ENCODE peak calls at places on chromosomes 7 and 10, in seven cellular contexts. One of them, this sample, is unnamed.

GRCh38 chr7:14691597-14692203 is 210.9 kb downstream of the DGKB start:
- DNase-seq in mammary epithelial cell: no peak
- DNase-seq in adrenal gland: peak
- DNase-seq in heart right ventricle: peak
- DNase-seq in ovary: peak
- DNase-seq in psoas muscle: peak
- DNase-seq in upper lobe of right lung: no peak
- DNase-seq in this sample: no peak

GRCh38 chr10:64234489-64234888 is 713.3 kb downstream of the REEP3 start:
- DNase-seq in mammary epithelial cell: no peak
- DNase-seq in adrenal gland: no peak
- DNase-seq in heart right ventricle: no peak
- DNase-seq in ovary: no peak
- DNase-seq in psoas muscle: no peak
- DNase-seq in upper lobe of right lung: no peak
- DNase-seq in this sample: no peak

GRCh38 chr10:7511612-7512011 is 100.8 kb upstream of the SFMBT2 start:
- DNase-seq in mammary epithelial cell: no peak
- DNase-seq in adrenal gland: peak
- DNase-seq in heart right ventricle: no peak
- DNase-seq in ovary: no peak
- DNase-seq in psoas muscle: no peak
- DNase-seq in upper lobe of right lung: no peak
- DNase-seq in this sample: no peak

GRCh38 chr7:40711706-40712105 is 576.9 kb downstream of the SUGCT start:
- DNase-seq in mammary epithelial cell: peak
- DNase-seq in adrenal gland: no peak
- DNase-seq in heart right ventricle: no peak
- DNase-seq in ovary: no peak
- DNase-seq in psoas muscle: no peak
- DNase-seq in upper lobe of right lung: no peak
- DNase-seq in this sample: no peak

GRCh38 chr10:122882798-122883197 is 3.4 kb upstream of the FAM24B start:
- DNase-seq in mammary epithelial cell: no peak
- DNase-seq in adrenal gland: no peak
- DNase-seq in heart right ventricle: no peak
- DNase-seq in ovary: no peak
- DNase-seq in psoas muscle: no peak
- DNase-seq in upper lobe of right lung: no peak
- DNase-seq in this sample: no peak

GRCh38 chr10:69961168-69961863 is 91.3 kb upstream of the MACROH2A2 start:
- DNase-seq in mammary epithelial cell: no peak
- DNase-seq in adrenal gland: peak
- DNase-seq in heart right ventricle: no peak
- DNase-seq in ovary: no peak
- DNase-seq in psoas muscle: no peak
- DNase-seq in upper lobe of right lung: no peak
- DNase-seq in this sample: no peak

GRCh38 chr7:37921340-37921805 is 933 bp downstream of the EPDR1 start:
- DNase-seq in mammary epithelial cell: no peak
- DNase-seq in adrenal gland: peak
- DNase-seq in heart right ventricle: no peak
- DNase-seq in ovary: peak
- DNase-seq in psoas muscle: peak
- DNase-seq in upper lobe of right lung: no peak
- DNase-seq in this sample: peak

GRCh38 chr10:99394761-99395386 is 35.5 kb downstream of the GOT1 start:
- DNase-seq in mammary epithelial cell: peak
- DNase-seq in adrenal gland: no peak
- DNase-seq in heart right ventricle: no peak
- DNase-seq in ovary: no peak
- DNase-seq in psoas muscle: no peak
- DNase-seq in upper lobe of right lung: no peak
- DNase-seq in this sample: no peak

GRCh38 chr7:151416921-151417320 is 7.1 kb upstream of the WDR86 start:
- DNase-seq in mammary epithelial cell: no peak
- DNase-seq in adrenal gland: no peak
- DNase-seq in heart right ventricle: no peak
- DNase-seq in ovary: peak
- DNase-seq in psoas muscle: no peak
- DNase-seq in upper lobe of right lung: no peak
- DNase-seq in this sample: no peak

GRCh38 chr7:156764016-156764669 is 123.6 kb downstream of the RNF32 start:
- DNase-seq in mammary epithelial cell: peak
- DNase-seq in adrenal gland: peak
- DNase-seq in heart right ventricle: peak
- DNase-seq in ovary: peak
- DNase-seq in psoas muscle: peak
- DNase-seq in upper lobe of right lung: peak
- DNase-seq in this sample: no peak

GRCh38 chr7:4692055-4692454 is 10.0 kb downstream of the FOXK1 start:
- DNase-seq in mammary epithelial cell: no peak
- DNase-seq in adrenal gland: no peak
- DNase-seq in heart right ventricle: no peak
- DNase-seq in ovary: peak
- DNase-seq in psoas muscle: no peak
- DNase-seq in upper lobe of right lung: no peak
- DNase-seq in this sample: no peak

GRCh38 chr10:3530346-3531096 is 254.5 kb downstream of the KLF6 start:
- DNase-seq in mammary epithelial cell: no peak
- DNase-seq in adrenal gland: no peak
- DNase-seq in heart right ventricle: no peak
- DNase-seq in ovary: no peak
- DNase-seq in psoas muscle: no peak
- DNase-seq in upper lobe of right lung: no peak
- DNase-seq in this sample: no peak

GRCh38 chr10:69407621-69408301 is 9.0 kb downstream of the TACR2 start:
- DNase-seq in mammary epithelial cell: no peak
- DNase-seq in adrenal gland: no peak
- DNase-seq in heart right ventricle: no peak
- DNase-seq in ovary: no peak
- DNase-seq in psoas muscle: no peak
- DNase-seq in upper lobe of right lung: no peak
- DNase-seq in this sample: no peak

GRCh38 chr10:43137971-43138756 is at the start of gene CSGALNACT2:
- DNase-seq in mammary epithelial cell: peak
- DNase-seq in adrenal gland: peak
- DNase-seq in heart right ventricle: peak
- DNase-seq in ovary: peak
- DNase-seq in psoas muscle: peak
- DNase-seq in upper lobe of right lung: peak
- DNase-seq in this sample: peak

GRCh38 chr10:118459642-118460193 is 117.6 kb upstream of the FAM204A start:
- DNase-seq in mammary epithelial cell: peak
- DNase-seq in adrenal gland: peak
- DNase-seq in heart right ventricle: peak
- DNase-seq in ovary: peak
- DNase-seq in psoas muscle: peak
- DNase-seq in upper lobe of right lung: no peak
- DNase-seq in this sample: no peak

GRCh38 chr7:96285579-96285978 is 36.3 kb downstream of the SLC25A13 start:
- DNase-seq in mammary epithelial cell: no peak
- DNase-seq in adrenal gland: no peak
- DNase-seq in heart right ventricle: no peak
- DNase-seq in ovary: no peak
- DNase-seq in psoas muscle: no peak
- DNase-seq in upper lobe of right lung: no peak
- DNase-seq in this sample: no peak

GRCh38 chr7:82816272-82816671 is 346.4 kb downstream of the PCLO start:
- DNase-seq in mammary epithelial cell: no peak
- DNase-seq in adrenal gland: no peak
- DNase-seq in heart right ventricle: no peak
- DNase-seq in ovary: no peak
- DNase-seq in psoas muscle: no peak
- DNase-seq in upper lobe of right lung: no peak
- DNase-seq in this sample: no peak
- TF ChIP-seq CTCF in mammary epithelial cell: peak
- TF ChIP-seq CTCF in adrenal gland: no peak
- TF ChIP-seq CTCF in heart right ventricle: no peak
- TF ChIP-seq CTCF in ovary: no peak
- TF ChIP-seq CTCF in psoas muscle: no peak
- TF ChIP-seq CTCF in upper lobe of right lung: no peak
- TF ChIP-seq CTCF in this sample: no peak

GRCh38 chr7:105675873-105676484 is 94.7 kb upstream of the EFCAB10 start:
- DNase-seq in mammary epithelial cell: no peak
- DNase-seq in adrenal gland: peak
- DNase-seq in heart right ventricle: peak
- DNase-seq in ovary: peak
- DNase-seq in psoas muscle: peak
- DNase-seq in upper lobe of right lung: no peak
- DNase-seq in this sample: no peak
- H3K27ac ChIP-seq in mammary epithelial cell: no peak
- H3K27ac ChIP-seq in adrenal gland: no peak
- H3K27ac ChIP-seq in heart right ventricle: no peak
- H3K27ac ChIP-seq in ovary: no peak
- H3K27ac ChIP-seq in psoas muscle: no peak
- H3K27ac ChIP-seq in upper lobe of right lung: no peak
- H3K27ac ChIP-seq in this sample: no peak

GRCh38 chr7:2634265-2635145 is 2.7 kb downstream of the TTYH3 start:
- DNase-seq in mammary epithelial cell: no peak
- DNase-seq in adrenal gland: no peak
- DNase-seq in heart right ventricle: no peak
- DNase-seq in ovary: no peak
- DNase-seq in psoas muscle: no peak
- DNase-seq in upper lobe of right lung: no peak
- DNase-seq in this sample: no peak
- H3K4me3 ChIP-seq in mammary epithelial cell: peak
- H3K4me3 ChIP-seq in adrenal gland: no peak
- H3K4me3 ChIP-seq in heart right ventricle: peak
- H3K4me3 ChIP-seq in ovary: no peak
- H3K4me3 ChIP-seq in psoas muscle: peak
- H3K4me3 ChIP-seq in upper lobe of right lung: peak
- H3K4me3 ChIP-seq in this sample: peak

DNA sequence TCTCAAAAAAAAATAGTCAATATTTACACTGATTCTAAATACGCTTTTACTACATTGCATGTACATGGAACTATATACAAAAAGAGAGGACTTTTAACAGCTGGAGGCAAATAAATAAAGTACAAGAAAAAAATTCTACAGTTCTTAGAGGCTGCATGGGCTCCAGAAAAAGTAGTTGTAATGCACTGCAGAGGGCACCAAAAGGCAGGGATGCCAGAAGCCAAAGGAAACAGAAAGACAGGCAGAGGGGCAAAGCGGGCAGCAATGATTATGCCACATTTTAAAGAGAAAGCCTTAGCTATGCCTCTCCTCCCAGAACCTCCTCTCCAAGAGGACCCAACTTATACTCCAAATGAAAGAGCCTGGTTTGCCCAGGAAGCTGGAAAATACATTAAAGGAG is 11.6 kb upstream of the ADCK2 start:
- DNase-seq in mammary epithelial cell: no peak
- DNase-seq in adrenal gland: no peak
- DNase-seq in heart right ventricle: no peak
- DNase-seq in ovary: no peak
- DNase-seq in psoas muscle: no peak
- DNase-seq in upper lobe of right lung: no peak
- DNase-seq in this sample: no peak
- TF ChIP-seq CTCF in mammary epithelial cell: peak
- TF ChIP-seq CTCF in adrenal gland: no peak
- TF ChIP-seq CTCF in heart right ventricle: no peak
- TF ChIP-seq CTCF in ovary: no peak
- TF ChIP-seq CTCF in psoas muscle: no peak
- TF ChIP-seq CTCF in upper lobe of right lung: no peak
- TF ChIP-seq CTCF in this sample: no peak